ENCODE peak calls at places on chromosomes 16 and 17, in four cellular contexts. P, Y, N and E are unnamed samples.

GRCh38 chr16:21150375-21151001 is at the start of gene DNAH3:
- DNase-seq in Y (no peak), N (peak), P (no peak), E (no peak)

GRCh38 chr16:14669776-14670175 is 24.3 kb downstream of the PLA2G10 start:
- DNase-seq in N (peak), P (no peak), Y (no peak), E (no peak)

GRCh38 chr16:3188925-3189825 is 1.2 kb downstream of the OR1F1 start:
- DNase-seq in P (no peak), Y (peak), N (no peak), E (no peak)

GRCh38 chr16:63596716-63597115 is 1525.1 kb downstream of the CDH11 start:
- DNase-seq in N (no peak), P (no peak), Y (no peak), E (no peak)

GRCh38 chr17:2386400-2387085 is 14.3 kb downstream of the MNT start:
- DNase-seq in N (no peak), Y (no peak), P (no peak), E (no peak)

GRCh38 chr16:89785523-89786155 is 30.8 kb downstream of the FANCA start:
- DNase-seq in Y (no peak), P (no peak), N (no peak), E (no peak)

GRCh38 chr16:73199214-73199613 is 151.3 kb upstream of the ZFHX3 start:
- DNase-seq in N (no peak), P (no peak), Y (no peak), E (no peak)

GRCh38 chr17:14741516-14741915 is 440.6 kb downstream of the HS3ST3B1 start:
- DNase-seq in Y (no peak), N (no peak), P (no peak), E (no peak)

GRCh38 chr17:82668631-82669099 is 20.4 kb upstream of the WDR45B start:
- DNase-seq in N (peak), P (peak), Y (peak), E (peak)

GRCh38 chr17:37796081-37796480 is 51.2 kb upstream of the HNF1B start:
- DNase-seq in N (no peak), Y (no peak), P (no peak), E (no peak)

GRCh38 chr16:26688105-26688504 is 378.6 kb upstream of the C16orf82 start:
- DNase-seq in P (no peak), Y (no peak), N (no peak), E (no peak)

GRCh38 chr17:77145635-77146632 is 5.2 kb downstream of the SEC14L1 start:
- DNase-seq in N (peak), Y (peak), P (no peak), E (peak)

GRCh38 chr16:59259074-59259963 is 525.2 kb upstream of the GOT2 start:
- DNase-seq in N (no peak), Y (no peak), P (no peak), E (no peak)

GRCh38 chr17:2084129-2084765 is 29.3 kb downstream of the HIC1 start:
- DNase-seq in Y (peak), P (no peak), N (no peak), E (no peak)

GRCh38 chr16:49708491-49708890 is 147.4 kb downstream of the ZNF423 start:
- DNase-seq in Y (no peak), N (no peak), P (no peak), E (no peak)

GRCh38 chr16:9949396-9949795 is 232.8 kb downstream of the GRIN2A start:
- DNase-seq in N (no peak), P (no peak), Y (no peak), E (no peak)

GRCh38 chr16:80694950-80695471 is 109.4 kb downstream of the CDYL2 start:
- DNase-seq in N (no peak), Y (no peak), P (no peak), E (no peak)

GRCh38 chr16:29877266-29877961 is 14.4 kb upstream of the CDIPT start:
- DNase-seq in Y (no peak), P (peak), N (peak), E (peak)

GRCh38 chr16:57435838-57436237 is 11.3 kb downstream of the CIAPIN1 start:
- DNase-seq in P (no peak), Y (no peak), N (no peak), E (no peak)

GRCh38 chr16:1613728-1614225 is 1.6 kb downstream of the CRAMP1 start:
- DNase-seq in Y (peak), P (no peak), N (peak), E (no peak)

GRCh38 chr17:42056634-42057033 is 6.2 kb upstream of the C17orf113 start:
- DNase-seq in N (no peak), Y (no peak), P (no peak), E (no peak)

GRCh38 chr16:6940968-6941367 is 391.7 kb upstream of the RBFOX1 start:
- DNase-seq in N (no peak), Y (no peak), P (no peak), E (no peak)

GRCh38 chr17:8994319-8994718 is 27.0 kb upstream of the NTN1 start:
- DNase-seq in Y (peak), N (peak), P (peak), E (no peak)

GRCh38 chr17:63399856-63400255 is 46.2 kb downstream of the CYB561 start:
- DNase-seq in Y (no peak), P (no peak), N (no peak), E (no peak)

GRCh38 chr16:89431158-89431584 is 59.2 kb downstream of the ANKRD11 start:
- DNase-seq in N (no peak), Y (no peak), P (no peak), E (peak)

GRCh38 chr16:30984669-30985400 is at the start of gene HSD3B7:
- DNase-seq in P (peak), Y (peak), N (peak), E (peak)

GRCh38 chr17:410674-411401 is 58.2 kb upstream of the RPH3AL start:
- DNase-seq in N (no peak), Y (peak), P (no peak), E (no peak)

GRCh38 chr17:76584427-76585047 is 1.1 kb downstream of the ST6GALNAC2 start:
- DNase-seq in P (no peak), Y (no peak), N (no peak), E (no peak)

GRCh38 chr17:70137451-70138230 is 31.7 kb upstream of the KCNJ2 start:
- DNase-seq in Y (no peak), P (no peak), N (no peak), E (no peak)

GRCh38 chr17:29151567-29151966 is 28.6 kb downstream of the MYO18A start:
- DNase-seq in P (no peak), N (no peak), Y (no peak), E (no peak)

GRCh38 chr16:68737046-68737729 is at the start of gene CDH1:
- DNase-seq in P (peak), Y (peak), N (peak), E (no peak)